ENCODE peak calls at places on chromosomes 16 and 17, in seven cellular contexts. Q is choroid plexus epithelial cell, E is progenitor cell of endocrine pancreas, Z is endothelial cell, M is A673, G is fibroblast of villous mesenchyme, L is fibroblast of mammary gland. C is an unnamed sample.

GRCh38 chr16:84228321-84228838 is 11.4 kb downstream of the KCNG4 start:
- DNase-seq in E (no peak), M (no peak), G (peak; percentile 69), Z (no peak), Q (peak; percentile 88), L (peak; percentile 93), C (no peak)

GRCh38 chr17:76696763-76697701 is 13.7 kb downstream of the MXRA7 start:
- DNase-seq in Q (no peak), L (peak; percentile 89), Z (no peak), E (no peak), G (peak; percentile 55), M (no peak), C (peak; percentile 66)

GRCh38 chr16:4748682-4749411 is 14.5 kb downstream of the DNAAF8 start:
- DNase-seq in M (no peak), E (no peak), Q (no peak), Z (no peak), L (no peak), G (no peak), C (no peak)

GRCh38 chr17:76027159-76027839 is at the start of gene EVPL:
- DNase-seq in Q (no peak), Z (no peak), G (no peak), E (no peak), M (no peak), L (no peak), C (no peak)

GRCh38 chr17:62823111-62823895 is 15.2 kb upstream of the MARCHF10 start:
- DNase-seq in G (peak; percentile 32), Q (peak; percentile 30), Z (no peak), E (no peak), M (no peak), L (peak; percentile 74), C (no peak)

GRCh38 chr17:51907041-51907440 is 251.5 kb downstream of the CA10 start:
- DNase-seq in L (no peak), E (no peak), Q (no peak), Z (no peak), G (no peak), M (no peak), C (no peak)

GRCh38 chr17:28031174-28031573 is 11.3 kb upstream of the NLK start:
- DNase-seq in M (no peak), Q (no peak), Z (no peak), L (no peak), E (no peak), G (no peak), C (no peak)

GRCh38 chr17:73474370-73474988 is 162.7 kb upstream of the CDC42EP4 start:
- DNase-seq in M (peak; percentile 45), E (no peak), G (peak; percentile 69), Q (peak; percentile 86), Z (no peak), L (peak; percentile 77), C (no peak)

GRCh38 chr17:65785109-65785508 is 223.7 kb upstream of the AXIN2 start:
- DNase-seq in G (peak; percentile 91), Q (peak; percentile 96), Z (no peak), E (no peak), L (peak; percentile 97), M (peak; percentile 59), C (no peak)

DNA sequence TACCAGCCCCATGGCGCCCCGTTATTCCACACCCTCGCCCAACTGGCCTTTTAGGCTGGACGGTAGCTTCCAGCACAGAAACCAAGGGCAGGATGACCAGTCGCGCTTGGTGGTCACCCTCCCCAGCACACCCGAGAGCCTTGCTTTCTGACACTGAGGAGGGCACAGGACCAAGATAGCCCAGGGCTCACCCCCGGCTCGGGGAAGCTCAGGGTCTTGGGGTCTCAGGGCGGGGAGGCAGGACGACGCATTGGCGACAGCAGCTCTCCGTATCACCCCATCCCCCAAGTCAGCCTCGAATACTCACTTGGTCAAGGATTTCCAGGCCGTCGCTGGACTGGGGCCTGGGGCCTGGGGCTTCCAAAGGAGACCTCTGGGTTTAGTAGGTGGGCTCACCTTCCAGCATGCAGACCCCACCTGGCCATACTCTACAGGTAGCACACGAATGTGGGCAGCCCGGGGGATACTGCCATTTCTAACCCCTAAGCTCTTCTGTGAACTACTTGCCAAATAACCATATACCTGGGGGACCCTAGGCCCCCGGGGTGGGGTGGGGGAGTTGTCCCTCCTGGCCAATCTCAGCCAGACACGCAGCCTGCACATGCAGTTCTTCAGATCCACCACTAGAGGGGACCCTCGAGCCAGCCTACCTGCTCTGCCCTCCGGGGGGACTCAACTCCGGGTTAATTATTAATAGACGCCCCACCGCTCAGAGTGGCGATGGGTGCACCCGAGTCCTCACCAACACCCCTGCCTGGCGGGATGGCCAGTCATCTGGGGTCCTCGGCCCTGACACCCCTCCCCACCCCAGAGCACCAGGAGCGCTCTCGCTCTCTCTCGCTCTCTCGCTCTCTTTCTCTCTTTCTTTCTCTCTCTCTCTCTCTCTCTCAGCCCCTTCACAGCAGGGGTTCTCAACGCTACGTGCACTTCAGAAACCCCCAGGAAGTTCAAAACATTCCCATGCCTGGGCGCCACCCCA is 30.0 kb downstream of the TBC1D16 start:
- DNase-seq in E (peak; percentile 70), L (peak; percentile 42), Z (peak; percentile 68), G (no peak), M (peak; percentile 69), Q (peak; percentile 56), C (peak; percentile 93)
- TF ChIP-seq CTCF in E (peak; percentile 96), L (peak; percentile 92), Z (peak; percentile 99), G (peak; percentile 98), M (peak; percentile 92), Q (peak; percentile 93), C (peak; percentile 85)

GRCh38 chr16:70438325-70438982 is 446 bp downstream of the ST3GAL2 start:
- DNase-seq in Q (no peak), G (no peak), L (no peak), M (no peak), Z (peak; percentile 43), E (peak; percentile 28), C (no peak)

GRCh38 chr16:70437582-70438324 is 1.1 kb downstream of the ST3GAL2 start:
- DNase-seq in M (peak; percentile 58), Z (no peak), G (peak; percentile 62), L (peak; percentile 70), E (no peak), Q (peak; percentile 61), C (peak; percentile 29)

GRCh38 chr16:70437017-70437581 is 1.8 kb downstream of the ST3GAL2 start:
- DNase-seq in Z (no peak), E (no peak), L (peak; percentile 95), G (peak; percentile 99), M (peak; percentile 75), Q (peak; percentile 91), C (peak; percentile 30)

GRCh38 chr16:70441406-70441990 is 2.6 kb upstream of the ST3GAL2 start:
- DNase-seq in G (peak; percentile 36), L (no peak), M (no peak), E (no peak), Z (no peak), Q (no peak), C (no peak)

DNA sequence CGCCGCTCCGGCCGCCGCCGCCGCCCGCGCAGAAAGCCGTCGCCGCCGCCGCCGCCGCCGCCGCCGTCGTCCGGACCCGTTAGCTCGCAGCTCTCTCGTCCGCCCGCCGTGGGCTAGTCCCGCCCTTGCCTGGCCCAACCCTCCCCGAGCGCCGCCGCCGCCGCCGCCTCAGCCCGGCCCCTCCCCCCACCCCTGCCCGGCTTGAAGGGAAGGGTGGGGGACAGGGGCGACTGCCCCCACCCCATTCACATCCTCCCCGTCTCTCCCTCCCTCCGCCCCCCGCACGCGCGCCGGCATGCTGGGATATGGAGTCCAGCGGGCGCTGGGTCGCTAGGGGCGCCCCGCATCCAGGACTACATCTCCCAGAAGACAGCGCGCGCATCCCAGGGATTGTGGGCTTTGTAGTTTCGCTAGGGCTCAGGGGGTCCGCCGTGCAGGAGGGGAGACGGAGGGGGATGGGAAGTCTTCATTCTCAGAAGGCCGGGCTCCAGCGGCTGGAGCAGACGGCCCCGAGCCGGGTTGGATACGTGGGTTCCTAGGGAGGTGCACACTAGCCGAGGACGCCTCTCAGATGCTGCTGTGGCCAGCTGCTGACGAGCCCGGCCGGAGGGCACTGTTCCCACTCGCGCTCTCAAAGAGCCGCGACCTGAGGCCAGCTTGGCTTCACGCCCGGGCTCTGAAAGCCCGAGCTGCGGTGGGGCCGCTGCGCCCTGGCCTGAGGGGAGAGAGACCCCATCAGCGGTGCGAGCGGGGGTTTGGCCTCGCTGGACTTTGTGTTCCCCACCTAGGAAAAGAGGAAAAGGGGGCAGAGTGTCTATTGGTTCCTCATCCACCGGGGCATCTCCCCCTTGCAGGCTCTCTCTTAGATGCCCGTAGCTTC is at the start of gene ST3GAL2:
- DNase-seq in M (peak; percentile 99), Z (peak; percentile 92), L (peak; percentile 85), Q (peak; percentile 95), E (peak; percentile 92), G (peak; percentile 95), C (peak; percentile 97)
- TF ChIP-seq CTCF in M (no peak), Z (no peak), L (no peak), Q (no peak), E (no peak), G (no peak), C (no peak)

DNA sequence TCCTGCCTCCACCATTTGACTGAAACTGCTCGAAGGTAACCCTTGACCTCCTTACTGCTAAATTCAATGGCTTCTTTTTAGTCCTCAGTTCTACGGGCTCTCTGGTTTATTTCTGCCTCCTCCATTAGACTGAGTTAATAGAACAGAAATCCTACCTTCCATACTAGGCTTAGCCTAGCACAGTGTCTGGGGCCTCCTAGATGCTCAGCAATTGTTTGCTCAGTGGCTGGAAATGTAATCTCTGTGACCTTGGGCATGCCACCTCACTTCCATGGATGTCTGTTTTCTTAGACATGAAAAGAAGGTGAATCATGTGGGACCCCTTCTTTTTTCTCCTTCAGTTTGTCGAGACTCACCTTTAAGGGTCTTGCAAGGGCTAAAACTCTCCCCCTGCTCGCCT is 19.7 kb downstream of the NXPH3 start:
- DNase-seq in E (no peak), Z (no peak), M (no peak), Q (no peak), G (no peak), L (no peak), C (no peak)
- TF ChIP-seq CTCF in E (no peak), Z (no peak), M (no peak), Q (no peak), G (no peak), L (no peak), C (no peak)

GRCh38 chr16:23107878-23108277 is 41.4 kb downstream of the USP31 start:
- DNase-seq in L (no peak), Z (no peak), E (no peak), G (no peak), Q (no peak), M (no peak), C (no peak)
- TF ChIP-seq CTCF in L (no peak), Z (no peak), E (no peak), G (no peak), Q (no peak), M (no peak), C (no peak)

DNA sequence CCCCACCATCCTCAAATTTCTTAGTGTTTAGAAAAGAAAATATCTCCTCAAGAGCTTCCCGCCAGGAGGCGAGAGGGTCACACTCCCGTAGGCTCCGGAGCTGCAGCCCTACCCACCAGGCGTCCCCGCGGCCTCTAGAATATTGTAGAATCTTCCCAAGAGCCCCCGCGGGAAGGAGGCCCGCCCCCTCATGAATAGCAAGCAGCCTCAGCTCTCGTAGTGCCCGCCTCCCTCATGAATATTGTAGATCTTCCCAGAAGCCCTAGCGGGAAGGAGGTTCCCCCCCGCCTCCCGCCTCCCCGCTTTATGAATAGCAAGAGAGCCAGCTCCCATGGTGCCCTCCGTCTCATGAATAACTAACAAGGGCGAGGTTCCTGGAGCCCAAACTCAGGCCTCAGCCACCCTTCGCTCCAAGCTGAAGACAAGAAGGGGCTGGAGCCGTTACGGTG is at the start of gene FBXO47:
- DNase-seq in E (peak; percentile 51), L (peak; percentile 89), G (peak; percentile 95), Z (peak; percentile 56), Q (peak; percentile 95), M (peak; percentile 73), C (peak; percentile 68)
- TF ChIP-seq CTCF in E (no peak), L (peak; percentile 14), G (peak; percentile 26), Z (no peak), Q (peak; percentile 34), M (no peak), C (no peak)